ENCODE peak calls at places on chromosomes 4 and X, in six cellular contexts. Z is HepG2, F is K562, M is GM12892, K is GM12878, X is H1. V is an unnamed sample.

GRCh38 chrX:103818844-103819243 is 13.2 kb downstream of the RAB9B start:
- DNase-seq in M (no peak), K (no peak), Z (no peak), X (no peak), F (no peak), V (no peak)

GRCh38 chr4:4575284-4576211 is 33.7 kb upstream of the STX18 start:
- DNase-seq in K (peak), F (peak), X (peak), Z (no peak), M (peak), V (peak)

GRCh38 chr4:54063224-54063623 is 1.2 kb downstream of the CHIC2 start:
- DNase-seq in Z (peak), X (no peak), K (no peak), M (no peak), F (no peak), V (no peak)

GRCh38 chrX:36867143-36867542 is 141.0 kb upstream of the FAM47C start:
- DNase-seq in M (no peak), Z (peak), F (peak), K (no peak), X (no peak), V (no peak)

GRCh38 chr4:55177461-55177860 is 52.1 kb upstream of the KDR start:
- DNase-seq in X (no peak), F (no peak), M (no peak), Z (no peak), K (no peak), V (no peak)

GRCh38 chr4:119207051-119207450 is 5.5 kb upstream of the USP53 start:
- DNase-seq in M (no peak), X (no peak), K (no peak), F (no peak), Z (no peak), V (no peak)

GRCh38 chr4:24794111-24794860 is 1.1 kb upstream of the SOD3 start:
- DNase-seq in F (no peak), Z (no peak), K (no peak), M (no peak), X (no peak), V (no peak)

GRCh38 chr4:113584407-113585150 is 177.0 kb downstream of the CAMK2D start:
- DNase-seq in F (peak), Z (no peak), X (no peak), M (no peak), K (no peak), V (no peak)

GRCh38 chr4:169640261-169640880 is 20.0 kb downstream of the CLCN3 start:
- DNase-seq in Z (no peak), M (no peak), X (no peak), K (no peak), F (no peak), V (no peak)

GRCh38 chrX:34624416-34624815 is 32.7 kb downstream of the TMEM47 start:
- DNase-seq in X (no peak), M (no peak), K (no peak), F (no peak), Z (no peak), V (no peak)

GRCh38 chrX:71930298-71930697 is 19.7 kb downstream of the NHSL2 start:
- DNase-seq in X (no peak), Z (no peak), M (no peak), K (no peak), F (no peak), V (no peak)

GRCh38 chrX:154048398-154048797 is 28.7 kb upstream of the IRAK1 start:
- DNase-seq in M (no peak), X (no peak), Z (no peak), K (no peak), F (no peak), V (no peak)

GRCh38 chr4:109755656-109756055 is 25.8 kb upstream of the PLA2G12A start:
- DNase-seq in Z (no peak), K (no peak), M (no peak), X (no peak), F (no peak), V (no peak)

GRCh38 chrX:9644335-9644734 is 121.3 kb downstream of the GPR143 start:
- DNase-seq in X (no peak), M (no peak), Z (no peak), K (peak), F (no peak), V (no peak)

GRCh38 chrX:926070-926469 is 286.4 kb downstream of the CRLF2 start:
- DNase-seq in M (no peak), K (no peak), X (no peak), Z (no peak), F (no peak), V (no peak)

GRCh38 chr4:7189066-7189465 is 3.3 kb upstream of the SORCS2 start:
- DNase-seq in K (no peak), X (no peak), F (no peak), M (no peak), Z (no peak), V (no peak)

GRCh38 chr4:57943672-57944071 is 833.5 kb upstream of the IGFBP7 start:
- DNase-seq in K (no peak), F (no peak), Z (no peak), X (no peak), M (no peak), V (no peak)

GRCh38 chrX:11766487-11766886 is 8.4 kb downstream of the MSL3 start:
- DNase-seq in F (no peak), K (no peak), Z (no peak), M (no peak), X (no peak), V (no peak)

GRCh38 chr4:1043658-1044468 is 32.4 kb downstream of the FGFRL1 start:
- DNase-seq in X (peak), K (no peak), M (peak), F (peak), Z (peak), V (no peak)

GRCh38 chrX:109952050-109952449 is 50.9 kb upstream of the TMEM164 start:
- DNase-seq in X (no peak), M (no peak), Z (no peak), F (no peak), K (no peak), V (no peak)

GRCh38 chr4:146637853-146638800 is 566 bp upstream of the POU4F2 start:
- DNase-seq in F (no peak), X (peak), Z (no peak), K (no peak), M (no peak), V (no peak)

GRCh38 chr4:93788712-93789111 is 39.8 kb upstream of the ATOH1 start:
- DNase-seq in X (no peak), Z (peak), M (no peak), F (peak), K (no peak), V (no peak)

GRCh38 chr4:93501946-93502345 is 326.6 kb upstream of the ATOH1 start:
- DNase-seq in X (no peak), M (no peak), Z (no peak), K (no peak), F (no peak), V (no peak)

GRCh38 chr4:25446611-25447010 is 69.5 kb downstream of the ANAPC4 start:
- DNase-seq in X (no peak), K (no peak), F (no peak), Z (no peak), M (no peak), V (no peak)

GRCh38 chrX:72120798-72121197 is 10.9 kb downstream of the RTL5 start:
- DNase-seq in M (no peak), Z (no peak), K (no peak), F (no peak), X (no peak), V (no peak)

GRCh38 chrX:49919617-49920016 is 2.8 kb upstream of the CLCN5 start:
- DNase-seq in F (peak), X (peak), K (no peak), M (no peak), Z (peak), V (no peak)

GRCh38 chr4:56149601-56150000 is 200.9 kb downstream of the CEP135 start:
- DNase-seq in Z (no peak), K (no peak), F (no peak), M (no peak), X (no peak), V (no peak)

GRCh38 chr4:42366959-42367358 is 30.3 kb upstream of the SHISA3 start:
- DNase-seq in M (no peak), K (no peak), F (no peak), Z (no peak), X (no peak), V (no peak)

GRCh38 chrX:13064599-13065143 is 20.3 kb upstream of the FAM9C start:
- DNase-seq in K (no peak), X (no peak), F (no peak), M (no peak), Z (no peak), V (no peak)

GRCh38 chr4:108113229-108113628 is 55.5 kb downstream of the LEF1 start:
- DNase-seq in K (no peak), X (no peak), M (no peak), Z (no peak), F (no peak), V (no peak)

GRCh38 chr4:1961563-1961962 is 47.2 kb downstream of the NELFA start:
- DNase-seq in M (no peak), Z (no peak), F (no peak), K (no peak), X (no peak), V (no peak)

GRCh38 chrX:123464709-123465108 is 268.1 kb downstream of the THOC2 start:
- DNase-seq in M (no peak), K (no peak), X (no peak), Z (peak), F (peak), V (no peak)

GRCh38 chr4:27278615-27279014 is 418.0 kb downstream of the STIM2 start:
- DNase-seq in X (peak), K (no peak), F (peak), Z (peak), M (no peak), V (no peak)

GRCh38 chr4:129532573-129532972 is 436.6 kb downstream of the C4orf33 start:
- DNase-seq in K (no peak), M (no peak), X (no peak), Z (no peak), F (no peak), V (no peak)

GRCh38 chr4:16626945-16627344 is 271.5 kb downstream of the LDB2 start:
- DNase-seq in M (no peak), Z (no peak), F (no peak), K (no peak), X (no peak), V (no peak)

GRCh38 chr4:118790544-118790943 is 45.4 kb downstream of the SEC24D start:
- DNase-seq in F (no peak), M (no peak), X (no peak), Z (no peak), K (no peak), V (no peak)

GRCh38 chr4:181548873-181549541 is 694.2 kb upstream of the TENM3 start:
- DNase-seq in M (no peak), Z (peak), F (no peak), K (no peak), X (no peak), V (no peak)

GRCh38 chrX:6384391-6384790 is 150.5 kb downstream of the VCX3A start:
- DNase-seq in X (no peak), M (no peak), F (no peak), Z (no peak), K (no peak), V (no peak)

GRCh38 chr4:183729430-183730328 is 70.6 kb downstream of the TRAPPC11 start:
- DNase-seq in K (no peak), Z (peak), F (no peak), M (no peak), X (no peak), V (no peak)

GRCh38 chr4:153706519-153706918 is 22.4 kb downstream of the TLR2 start:
- DNase-seq in M (no peak), K (no peak), F (no peak), X (no peak), Z (no peak), V (no peak)
- TF ChIP-seq POLR2A in M (no peak), K (no peak), F (no peak), X (no peak), Z (no peak), V (no peak)

DNA sequence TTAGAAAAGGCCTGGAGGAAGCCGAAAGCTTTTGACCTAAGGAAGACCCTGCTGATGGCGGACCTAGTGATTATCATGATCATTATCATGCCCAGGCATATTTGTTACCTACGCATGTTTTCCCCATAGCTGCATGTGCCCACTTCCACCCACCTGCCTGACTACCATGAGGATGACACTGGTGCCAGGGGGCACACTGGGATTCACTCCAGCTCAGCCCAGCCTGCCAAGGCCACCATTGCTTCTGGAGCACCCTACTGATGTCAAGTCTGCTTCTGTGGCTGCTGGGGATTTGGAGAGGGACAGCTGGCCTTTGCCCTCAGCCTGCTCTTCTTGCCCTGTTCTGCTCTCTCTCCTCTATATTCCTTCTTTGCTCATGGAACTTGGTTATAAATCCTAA is 124.7 kb upstream of the NALF2 start:
- DNase-seq in Z (no peak), M (no peak), X (no peak), K (no peak), F (no peak), V (no peak)
- TF ChIP-seq TAF1 in Z (no peak), M (no peak), X (no peak), K (no peak), F (no peak), V (no peak)

DNA sequence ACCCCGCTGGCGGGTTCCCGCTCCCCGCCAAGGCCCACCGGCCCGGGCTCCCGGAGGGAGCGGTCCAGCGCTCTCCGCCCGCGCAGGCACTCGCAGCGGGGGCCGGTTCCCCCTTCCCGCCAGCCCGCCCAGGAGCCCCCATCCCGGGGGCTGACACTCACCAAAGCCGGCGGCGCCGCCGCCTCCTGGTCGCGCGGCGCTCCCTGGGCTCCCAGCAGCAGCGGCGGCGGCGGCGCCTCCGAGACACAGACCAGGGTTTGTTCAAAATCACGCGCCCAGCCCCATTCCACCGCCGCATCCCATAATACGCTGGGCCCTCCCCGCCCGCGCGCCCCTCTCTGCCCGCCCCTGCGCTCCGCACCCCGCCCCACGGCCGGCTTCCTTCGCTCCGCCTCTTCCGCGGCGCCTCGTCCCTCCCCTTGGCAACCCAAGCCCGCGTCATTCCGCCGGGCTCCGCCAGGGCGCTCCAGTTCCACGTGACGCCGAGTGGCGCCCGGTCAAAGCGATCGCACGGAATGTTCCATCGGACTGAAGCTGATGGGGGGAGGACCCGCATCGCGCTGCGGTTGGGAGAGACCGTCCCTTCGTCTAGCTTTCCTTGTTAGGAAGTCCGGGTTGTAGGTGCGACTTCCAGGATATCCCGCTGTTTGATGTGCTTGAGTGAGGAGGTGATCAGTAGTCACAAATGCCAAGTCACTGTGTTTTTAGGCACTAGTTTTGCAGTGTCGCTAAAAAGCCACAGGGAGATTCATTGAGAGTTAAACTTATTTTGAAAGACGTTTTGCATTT is 2.2 kb upstream of the LIN54 start:
- DNase-seq in M (peak), K (peak), Z (peak), X (peak), F (peak), V (peak)
- TF ChIP-seq POLR2A in M (peak), K (peak), Z (peak), X (peak), F (peak), V (peak)

DNA sequence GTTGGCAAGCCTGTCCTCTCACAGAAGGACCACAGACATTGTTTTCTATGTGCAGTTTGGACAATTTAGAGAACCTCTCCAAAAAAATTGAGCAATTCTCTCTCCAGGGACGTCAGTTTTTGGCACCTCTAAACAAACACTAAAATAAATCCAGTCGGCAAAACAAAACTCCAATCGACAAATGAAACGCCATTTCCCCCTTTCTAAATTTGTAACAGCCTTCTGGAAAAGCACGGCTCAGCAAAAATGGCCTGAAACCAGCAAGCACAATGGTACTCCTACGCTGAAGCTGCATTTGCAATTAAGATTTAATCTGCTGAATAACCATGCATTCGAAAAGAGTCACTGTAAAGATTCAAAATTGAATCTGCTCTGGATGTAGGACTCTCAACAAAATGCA is 79.7 kb upstream of the MAP3K15 start:
- DNase-seq in F (no peak), X (no peak), Z (no peak), K (no peak), M (no peak), V (no peak)
- TF ChIP-seq TAF1 in F (no peak), X (no peak), Z (no peak), K (no peak), M (no peak), V (no peak)

GRCh38 chrX:68828740-68829593 is at the start of gene EFNB1:
- DNase-seq in M (peak), K (peak), X (peak), Z (peak), F (peak), V (peak)
- TF ChIP-seq POLR2A in M (peak), K (peak), X (peak), Z (peak), F (no peak), V (no peak)